ENCODE peak calls at places on chromosomes 4 and X, in ten cellular contexts. F is fibroblast of lung, C is H1, G is esophagus squamous epithelium, D is PC-3, M is IMR-90, W is cardiac muscle cell, K is lung, X is HCT116, O is suprapubic skin. B is an unnamed sample. For H3K36me3 and H3K27me3, the result is how much of the 10 kb centered on the place peaks cover.

GRCh38 chrX:23888887-23889501 is 18.7 kb downstream of the APOO start:
- DNase-seq in W (no peak), M (peak), F (peak), O (no peak), D (peak), C (no peak), G (no peak), X (no peak), K (no peak), B (no peak)

GRCh38 chrX:119479845-119480244 is 11.6 kb downstream of the SLC25A5 start:
- DNase-seq in K (no peak), G (no peak), W (no peak), O (no peak), M (no peak), F (no peak), C (no peak), D (no peak), X (no peak), B (no peak)

GRCh38 chr4:81565137-81565870 is 93.6 kb upstream of the RASGEF1B start:
- DNase-seq in O (peak), G (no peak), K (peak), F (peak), W (peak), C (no peak), M (no peak), D (peak), X (no peak), B (no peak)

GRCh38 chr4:186037692-186038658 is 31.0 kb upstream of the TLR3 start:
- DNase-seq in C (no peak), D (peak), O (no peak), K (peak), X (peak), W (peak), F (peak), G (no peak), M (peak), B (peak)

GRCh38 chr4:99156992-99157391 is 12.9 kb upstream of the ADH4 start:
- DNase-seq in D (no peak), K (no peak), F (no peak), G (no peak), W (no peak), C (no peak), M (no peak), O (no peak), X (no peak), B (no peak)

GRCh38 chrX:47091149-47091775 is 13.0 kb downstream of the RGN start:
- DNase-seq in K (no peak), F (peak), C (no peak), X (no peak), D (no peak), M (peak), G (no peak), W (peak), O (no peak), B (no peak)

GRCh38 chr4:34720563-34720962 is 1523.8 kb downstream of the ARAP2 start:
- DNase-seq in M (peak), K (no peak), D (peak), O (no peak), W (peak), F (peak), G (no peak), X (peak), C (no peak), B (no peak)

GRCh38 chr4:1910643-1911042 is 39.5 kb downstream of the NSD2 start:
- DNase-seq in X (no peak), C (peak), W (peak), F (peak), G (no peak), D (peak), K (no peak), O (no peak), M (peak), B (no peak)

GRCh38 chrX:30521440-30522182 is 56.0 kb downstream of the TASL start:
- DNase-seq in K (no peak), D (peak), M (peak), C (no peak), G (no peak), F (peak), O (no peak), W (peak), X (no peak), B (peak)

GRCh38 chr4:99736846-99737245 is 79.2 kb upstream of the C4orf54 start:
- DNase-seq in X (no peak), F (no peak), D (no peak), G (no peak), W (no peak), C (no peak), O (no peak), K (no peak), M (no peak), B (no peak)

GRCh38 chr4:151801547-151802516 is 41.0 kb upstream of the GATB start:
- DNase-seq in G (no peak), F (peak), W (peak), D (peak), X (peak), O (no peak), M (peak), C (peak), K (peak), B (no peak)

GRCh38 chrX:153925739-153926593 is at the start of gene ARHGAP4:
- DNase-seq in K (no peak), D (no peak), F (no peak), O (no peak), W (no peak), C (no peak), M (no peak), G (no peak), X (peak), B (no peak)

GRCh38 chr4:107138433-107138832 is 102.3 kb upstream of the DKK2 start:
- DNase-seq in K (no peak), M (no peak), X (no peak), C (no peak), F (no peak), O (no peak), W (no peak), D (no peak), G (no peak), B (no peak)

GRCh38 chr4:169604131-169604900 is 8.1 kb downstream of the NEK1 start:
- DNase-seq in W (peak), F (peak), X (no peak), K (no peak), D (peak), G (no peak), M (peak), C (no peak), O (no peak), B (peak)

GRCh38 chrX:105698386-105698785 is 124.0 kb upstream of the NRK start:
- DNase-seq in K (no peak), W (no peak), O (no peak), D (peak), X (no peak), G (no peak), M (no peak), C (no peak), F (no peak), B (no peak)

GRCh38 chr4:188934320-188934975 is 795.2 kb downstream of the TRIML1 start:
- DNase-seq in G (no peak), D (peak), M (peak), W (peak), X (peak), C (no peak), K (no peak), O (no peak), F (peak), B (no peak)

GRCh38 chr4:148964456-148964855 is 522.2 kb upstream of the NR3C2 start:
- DNase-seq in K (no peak), G (no peak), C (no peak), W (no peak), F (no peak), O (no peak), M (no peak), D (no peak), X (no peak), B (no peak)

GRCh38 chrX:115030635-115031034 is 13.2 kb upstream of the IL13RA2 start:
- DNase-seq in F (no peak), G (no peak), D (peak), M (no peak), K (no peak), X (no peak), C (no peak), W (no peak), O (no peak), B (no peak)

GRCh38 chr4:1291996-1292702 is 2.5 kb downstream of the MAEA start:
- DNase-seq in W (no peak), D (no peak), K (no peak), C (no peak), X (no peak), F (no peak), O (peak), G (no peak), M (no peak), B (no peak)

GRCh38 chr4:158162637-158163036 is 10.2 kb downstream of the GASK1B start:
- DNase-seq in F (peak), G (no peak), O (no peak), D (no peak), C (no peak), K (no peak), W (no peak), X (no peak), M (peak), B (no peak)

GRCh38 chrX:133639726-133640125 is 224.4 kb upstream of the GPC4 start:
- DNase-seq in F (no peak), M (no peak), X (no peak), O (no peak), C (no peak), G (no peak), W (no peak), D (no peak), K (no peak), B (no peak)

GRCh38 chr4:138241281-138242075 is 671 bp downstream of the SLC7A11 start:
- DNase-seq in K (no peak), F (peak), D (peak), W (peak), O (no peak), X (no peak), G (no peak), M (peak), C (no peak), B (no peak)

GRCh38 chr4:51884055-51884454 is 41.1 kb downstream of the DCUN1D4 start:
- DNase-seq in M (no peak), C (no peak), D (no peak), X (no peak), F (no peak), W (no peak), G (no peak), O (no peak), K (no peak), B (no peak)

GRCh38 chrX:57933321-57933720 is 23.1 kb upstream of the ZXDA start:
- DNase-seq in O (no peak), F (no peak), D (no peak), K (no peak), X (no peak), W (no peak), C (no peak), M (no peak), G (no peak), B (no peak)

GRCh38 chr4:150415213-150415612 is 166.7 kb upstream of the MAB21L2 start:
- DNase-seq in G (no peak), O (no peak), X (no peak), M (peak), K (no peak), C (no peak), F (peak), W (no peak), D (no peak), B (no peak)

GRCh38 chrX:45497290-45497689 is 296.6 kb upstream of the DIPK2B start:
- DNase-seq in G (no peak), C (no peak), F (peak), O (no peak), X (no peak), K (no peak), W (no peak), M (peak), D (no peak), B (no peak)

GRCh38 chr4:120299631-120300030 is 233.0 kb upstream of the MAD2L1 start:
- DNase-seq in F (no peak), O (no peak), X (no peak), W (no peak), M (no peak), K (no peak), D (no peak), C (no peak), G (no peak), B (no peak)

GRCh38 chr4:121706595-121707021 is 9.8 kb upstream of the ANXA5 start:
- DNase-seq in O (no peak), G (no peak), K (no peak), X (no peak), D (no peak), F (peak), C (no peak), W (peak), M (peak), B (no peak)

GRCh38 chr4:39998659-39999345 is 21.1 kb upstream of the PDS5A start:
- DNase-seq in G (no peak), W (no peak), X (no peak), D (no peak), C (no peak), K (no peak), F (no peak), O (no peak), M (no peak), B (no peak)

GRCh38 chr4:111045992-111046391 is 423.1 kb upstream of the PITX2 start:
- DNase-seq in X (no peak), K (no peak), G (no peak), W (no peak), M (no peak), O (no peak), C (no peak), D (no peak), F (no peak), B (no peak)

GRCh38 chrX:21493226-21493850 is 119.1 kb downstream of the CNKSR2 start:
- DNase-seq in D (peak), G (no peak), M (peak), O (no peak), W (no peak), F (peak), K (no peak), X (no peak), C (no peak), B (no peak)

GRCh38 chrX:7552758-7553157 is 290.2 kb upstream of the VCX start:
- DNase-seq in F (no peak), W (no peak), D (no peak), O (no peak), X (no peak), C (no peak), M (no peak), G (no peak), K (no peak), B (no peak)

GRCh38 chr4:113540859-113541258 is 220.7 kb downstream of the CAMK2D start:
- DNase-seq in W (peak), M (peak), C (no peak), F (peak), G (no peak), X (peak), K (no peak), O (no peak), D (no peak), B (no peak)

DNA sequence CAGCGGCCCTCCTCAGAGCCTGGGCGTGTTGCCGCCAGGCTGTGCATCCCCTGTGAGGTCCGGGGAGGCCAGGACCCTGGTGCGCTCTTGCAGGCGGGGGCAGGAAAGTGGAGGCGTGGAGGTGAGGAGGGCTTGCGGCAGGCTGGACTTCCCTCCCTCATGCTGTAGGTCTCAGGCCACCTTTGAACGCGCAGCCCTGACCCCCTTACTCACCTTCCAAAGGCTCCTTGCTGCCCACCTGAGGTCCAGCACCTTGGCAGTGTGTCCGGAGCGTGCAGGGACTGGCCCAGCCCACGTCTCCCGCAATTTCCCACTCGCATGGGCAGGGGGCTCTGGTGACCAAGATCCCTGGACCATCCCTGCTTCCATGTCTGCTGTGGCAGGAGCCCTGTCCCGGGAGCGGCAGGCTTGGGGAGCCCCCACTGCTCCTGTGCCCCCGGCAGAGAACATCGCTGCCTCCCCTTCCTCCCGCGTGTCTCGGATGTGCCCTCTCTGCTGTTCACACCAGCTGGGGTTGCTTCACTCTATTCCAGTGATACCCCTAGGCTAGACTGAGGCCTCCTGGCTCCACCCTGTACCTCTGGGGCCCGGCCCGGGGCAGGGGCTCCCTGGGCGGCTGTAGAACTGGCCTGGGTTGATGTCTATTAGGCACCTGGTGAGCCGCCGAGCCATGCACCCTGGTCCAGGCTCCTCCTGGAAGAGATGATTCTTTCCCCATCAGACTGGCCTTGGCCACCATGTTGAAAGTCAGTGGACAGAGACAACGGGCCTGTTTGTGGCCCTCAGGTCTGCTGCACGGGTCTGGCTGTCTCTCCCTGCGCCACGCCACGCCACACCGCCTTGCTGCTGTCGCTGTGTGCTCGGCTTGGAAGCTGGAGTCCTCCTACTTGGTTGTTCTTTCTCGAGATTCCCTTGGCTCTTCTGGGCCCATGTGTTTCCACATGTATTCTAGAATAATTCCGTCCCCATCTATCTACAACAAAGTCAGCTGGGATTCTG is 95.4 kb upstream of the ADRA2C start:
- DNase-seq in X (no peak), K (no peak), M (no peak), W (no peak), O (peak), D (no peak), G (no peak), C (no peak), F (no peak), B (no peak)
- H3K36me3 ChIP-seq in X (under half), K (under half), M (under half), W (under half), O (under half), D (under half), G (under half), C (under half), F (under half), B (under half)

DNA sequence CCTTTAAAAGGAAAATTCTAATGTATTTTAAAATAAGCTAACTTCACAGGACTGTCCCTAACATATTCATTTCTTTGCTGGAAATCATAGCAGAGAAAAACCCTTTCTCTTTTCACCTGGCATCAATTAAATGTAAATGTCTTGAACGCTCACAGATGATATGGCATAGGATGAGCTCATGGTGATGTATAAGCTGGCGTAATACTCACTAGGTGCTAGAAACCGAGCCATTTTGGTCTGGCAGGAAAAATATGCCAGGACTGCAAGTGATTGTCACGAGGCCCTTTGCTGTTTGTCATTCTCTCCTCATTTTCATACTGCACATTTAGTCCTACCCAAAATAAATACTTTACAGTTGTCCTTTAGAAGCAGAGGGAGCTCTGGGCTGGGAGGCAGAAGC is 222.7 kb upstream of the LNX1 start:
- DNase-seq in G (no peak), C (no peak), W (no peak), K (no peak), D (no peak), X (no peak), F (no peak), M (peak), O (no peak), B (no peak)
- H3K27me3 ChIP-seq in G (under half), C (under half), W (under half), K (under half), D (under half), X (under half), F (under half), M (under half), O (under half), B (under half)

GRCh38 chr4:17618926-17619325 is 4.5 kb downstream of the MED28 start:
- DNase-seq in G (no peak), F (no peak), M (no peak), K (no peak), C (no peak), X (no peak), O (no peak), W (no peak), D (no peak), B (no peak)

GRCh38 chr4:17613761-17614415 is 553 bp upstream of the MED28 start:
- DNase-seq in G (no peak), D (peak), F (peak), X (no peak), M (peak), C (peak), O (no peak), K (peak), W (peak), B (peak)

GRCh38 chr4:17616283-17616682 is 1.8 kb downstream of the MED28 start:
- DNase-seq in M (no peak), W (no peak), D (no peak), X (no peak), G (no peak), K (no peak), O (no peak), C (no peak), F (no peak), B (no peak)

GRCh38 chr4:17619416-17620105 is 5.1 kb downstream of the MED28 start:
- DNase-seq in M (peak), W (no peak), X (no peak), K (no peak), D (peak), G (no peak), C (no peak), F (no peak), O (no peak), B (no peak)

DNA sequence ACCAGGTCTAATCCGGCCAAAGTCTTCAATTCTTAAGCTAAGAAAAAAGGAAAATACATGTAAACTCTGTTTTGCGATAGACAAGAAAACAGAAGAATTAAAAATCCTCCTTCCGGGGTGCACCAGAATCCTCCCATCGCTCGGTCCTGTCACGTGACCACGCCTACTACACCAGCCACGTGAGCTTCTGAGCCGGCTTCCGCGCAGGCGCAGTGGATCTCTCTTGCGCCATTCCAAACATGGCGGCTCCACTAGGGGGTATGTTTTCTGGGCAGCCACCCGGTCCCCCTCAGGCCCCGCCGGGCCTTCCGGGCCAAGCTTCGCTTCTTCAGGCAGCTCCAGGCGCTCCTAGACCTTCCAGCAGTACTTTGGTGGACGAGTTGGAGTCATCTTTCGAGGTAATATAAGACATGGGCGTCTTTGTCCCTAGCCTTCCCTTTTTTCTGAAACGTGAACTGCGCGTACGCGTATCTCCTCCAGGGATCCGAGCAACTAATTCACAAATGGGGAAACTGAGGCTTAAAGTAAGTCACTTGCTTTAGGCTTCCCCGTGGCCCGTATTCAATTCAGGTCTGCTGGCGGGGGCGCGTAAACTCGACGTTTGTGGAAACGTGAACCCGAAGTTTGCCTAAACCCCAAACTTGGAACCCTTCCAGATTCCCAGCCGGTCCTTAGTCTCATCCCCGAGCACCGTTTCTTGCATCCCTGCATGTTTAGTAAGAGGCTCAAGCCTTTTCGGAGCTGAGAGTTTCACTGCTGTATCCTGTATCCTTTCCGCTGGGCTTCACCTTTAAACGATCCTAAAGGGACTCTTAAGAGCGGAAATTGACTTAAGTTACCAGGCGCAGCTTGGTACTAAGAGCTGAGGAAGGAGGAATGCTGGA is at the start of gene MED28:
- DNase-seq in W (peak), K (peak), D (peak), M (peak), X (peak), C (peak), O (peak), F (peak), G (peak), B (peak)
- TF ChIP-seq CTCF in W (no peak), K (no peak), D (no peak), M (peak), X (no peak), C (no peak), O (peak), F (peak), G (no peak), B (no peak)

DNA sequence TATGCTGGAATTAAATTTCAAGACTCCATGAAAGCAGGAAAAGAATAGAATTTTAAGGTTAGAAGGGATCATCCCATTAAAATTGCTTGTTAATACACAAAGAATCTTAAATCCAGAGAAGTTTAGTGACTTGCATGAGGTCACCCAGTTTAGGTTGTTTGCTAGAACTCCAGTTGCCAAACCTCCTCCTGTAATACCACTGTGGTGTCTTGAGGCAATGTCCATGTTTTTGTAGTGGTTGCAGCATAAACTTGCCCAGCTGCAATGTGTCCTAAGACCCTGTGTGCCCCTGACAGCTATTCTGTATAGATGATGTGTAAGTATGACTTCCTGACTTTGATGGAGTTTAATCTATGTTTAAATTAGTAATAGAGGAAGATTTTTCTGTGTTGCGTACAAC is 6.3 kb downstream of the SFRP2 start:
- DNase-seq in F (no peak), M (no peak), O (no peak), G (no peak), W (no peak), D (peak), X (no peak), K (no peak), C (no peak), B (no peak)
- H3K36me3 ChIP-seq in F (under half), M (under half), O (under half), G (under half), W (under half), D (under half), X (under half), K (under half), C (half or more), B (under half)

B was measured in BJ.